ENCODE peak calls at places on chromosomes 16 and 17, in ten cellular contexts. One of them, this sample, is unnamed.

GRCh38 chr16:82093901-82094300 is 58.8 kb downstream of the HSD17B2 start:
- DNase-seq in stomach: no peak
- DNase-seq in transverse colon: no peak
- DNase-seq in sigmoid colon: no peak
- DNase-seq in esophagus muscularis mucosa: peak; percentile 87
- DNase-seq in A549: no peak
- DNase-seq in ovary: no peak
- DNase-seq in K562: no peak
- DNase-seq in H1: no peak
- DNase-seq in upper lobe of left lung: no peak
- DNase-seq in this sample: no peak

GRCh38 chr16:71288570-71288889 is 672 bp downstream of the CMTR2 start:
- DNase-seq in upper lobe of left lung: no peak
- DNase-seq in K562: no peak
- DNase-seq in H1: no peak
- DNase-seq in esophagus muscularis mucosa: no peak
- DNase-seq in A549: no peak
- DNase-seq in sigmoid colon: no peak
- DNase-seq in stomach: no peak
- DNase-seq in ovary: no peak
- DNase-seq in transverse colon: no peak
- DNase-seq in this sample: no peak

GRCh38 chr16:4391635-4392381 is 20.2 kb downstream of the VASN start:
- DNase-seq in transverse colon: no peak
- DNase-seq in ovary: no peak
- DNase-seq in H1: no peak
- DNase-seq in stomach: no peak
- DNase-seq in upper lobe of left lung: no peak
- DNase-seq in sigmoid colon: no peak
- DNase-seq in esophagus muscularis mucosa: no peak
- DNase-seq in K562: no peak
- DNase-seq in A549: no peak
- DNase-seq in this sample: no peak

GRCh38 chr16:14616280-14616679 is 13.8 kb downstream of the PARN start:
- DNase-seq in A549: no peak
- DNase-seq in upper lobe of left lung: no peak
- DNase-seq in ovary: no peak
- DNase-seq in esophagus muscularis mucosa: no peak
- DNase-seq in K562: no peak
- DNase-seq in H1: no peak
- DNase-seq in sigmoid colon: no peak
- DNase-seq in transverse colon: no peak
- DNase-seq in stomach: no peak
- DNase-seq in this sample: no peak

GRCh38 chr16:9845661-9846361 is 336.4 kb downstream of the GRIN2A start:
- DNase-seq in stomach: no peak
- DNase-seq in transverse colon: no peak
- DNase-seq in ovary: no peak
- DNase-seq in A549: no peak
- DNase-seq in K562: no peak
- DNase-seq in sigmoid colon: no peak
- DNase-seq in esophagus muscularis mucosa: peak; percentile 84
- DNase-seq in H1: no peak
- DNase-seq in upper lobe of left lung: no peak
- DNase-seq in this sample: no peak

GRCh38 chr16:3738541-3738940 is 21.2 kb upstream of the TRAP1 start:
- DNase-seq in stomach: no peak
- DNase-seq in ovary: peak; percentile 4
- DNase-seq in upper lobe of left lung: no peak
- DNase-seq in sigmoid colon: peak; percentile 15
- DNase-seq in H1: no peak
- DNase-seq in K562: no peak
- DNase-seq in A549: no peak
- DNase-seq in transverse colon: no peak
- DNase-seq in esophagus muscularis mucosa: no peak
- DNase-seq in this sample: no peak

GRCh38 chr16:53370827-53371226 is 63.4 kb upstream of the RBL2 start:
- DNase-seq in K562: no peak
- DNase-seq in transverse colon: no peak
- DNase-seq in H1: no peak
- DNase-seq in sigmoid colon: no peak
- DNase-seq in stomach: no peak
- DNase-seq in ovary: no peak
- DNase-seq in esophagus muscularis mucosa: no peak
- DNase-seq in A549: no peak
- DNase-seq in upper lobe of left lung: no peak
- DNase-seq in this sample: no peak

GRCh38 chr17:55067697-55068439 is 99.3 kb downstream of the STXBP4 start:
- DNase-seq in H1: no peak
- DNase-seq in stomach: no peak
- DNase-seq in K562: peak; percentile 22
- DNase-seq in transverse colon: no peak
- DNase-seq in ovary: no peak
- DNase-seq in A549: no peak
- DNase-seq in upper lobe of left lung: no peak
- DNase-seq in esophagus muscularis mucosa: no peak
- DNase-seq in sigmoid colon: no peak
- DNase-seq in this sample: no peak

GRCh38 chr17:15123593-15124590 is 141.2 kb downstream of the PMP22 start:
- DNase-seq in sigmoid colon: no peak
- DNase-seq in stomach: no peak
- DNase-seq in transverse colon: no peak
- DNase-seq in upper lobe of left lung: no peak
- DNase-seq in A549: no peak
- DNase-seq in K562: no peak
- DNase-seq in esophagus muscularis mucosa: no peak
- DNase-seq in H1: no peak
- DNase-seq in ovary: no peak
- DNase-seq in this sample: no peak

GRCh38 chr16:14128097-14128496 is 57.0 kb downstream of the MRTFB start:
- DNase-seq in ovary: no peak
- DNase-seq in transverse colon: no peak
- DNase-seq in sigmoid colon: no peak
- DNase-seq in H1: no peak
- DNase-seq in A549: no peak
- DNase-seq in stomach: no peak
- DNase-seq in upper lobe of left lung: no peak
- DNase-seq in K562: peak; percentile 12
- DNase-seq in esophagus muscularis mucosa: no peak
- DNase-seq in this sample: no peak

GRCh38 chr17:27457731-27458523 is 1.7 kb downstream of the KSR1 start:
- DNase-seq in A549: peak; percentile 44
- DNase-seq in H1: no peak
- DNase-seq in upper lobe of left lung: no peak
- DNase-seq in transverse colon: no peak
- DNase-seq in esophagus muscularis mucosa: no peak
- DNase-seq in stomach: no peak
- DNase-seq in ovary: no peak
- DNase-seq in K562: peak; percentile 55
- DNase-seq in sigmoid colon: no peak
- DNase-seq in this sample: no peak

GRCh38 chr17:27546624-27547300 is 84.2 kb upstream of the LGALS9 start:
- DNase-seq in stomach: no peak
- DNase-seq in sigmoid colon: no peak
- DNase-seq in A549: no peak
- DNase-seq in ovary: no peak
- DNase-seq in K562: no peak
- DNase-seq in esophagus muscularis mucosa: no peak
- DNase-seq in upper lobe of left lung: no peak
- DNase-seq in H1: no peak
- DNase-seq in transverse colon: no peak
- DNase-seq in this sample: no peak

GRCh38 chr16:78227855-78228254 is 128.4 kb downstream of the WWOX start:
- DNase-seq in H1: no peak
- DNase-seq in A549: no peak
- DNase-seq in ovary: no peak
- DNase-seq in esophagus muscularis mucosa: peak; percentile 72
- DNase-seq in K562: no peak
- DNase-seq in transverse colon: no peak
- DNase-seq in stomach: no peak
- DNase-seq in sigmoid colon: no peak
- DNase-seq in upper lobe of left lung: no peak
- DNase-seq in this sample: no peak

GRCh38 chr16:69397821-69398521 is 12.2 kb upstream of the TERF2 start:
- DNase-seq in A549: peak; percentile 79
- DNase-seq in ovary: no peak
- DNase-seq in upper lobe of left lung: peak; percentile 29
- DNase-seq in stomach: no peak
- DNase-seq in H1: no peak
- DNase-seq in transverse colon: no peak
- DNase-seq in K562: no peak
- DNase-seq in esophagus muscularis mucosa: no peak
- DNase-seq in sigmoid colon: no peak
- DNase-seq in this sample: no peak

GRCh38 chr17:81406117-81406953 is 11.1 kb downstream of the BAHCC1 start:
- DNase-seq in esophagus muscularis mucosa: no peak
- DNase-seq in sigmoid colon: no peak
- DNase-seq in H1: no peak
- DNase-seq in ovary: peak; percentile 57
- DNase-seq in A549: no peak
- DNase-seq in transverse colon: peak; percentile 65
- DNase-seq in K562: no peak
- DNase-seq in upper lobe of left lung: no peak
- DNase-seq in stomach: no peak
- DNase-seq in this sample: no peak

GRCh38 chr17:74677558-74678466 is 34.9 kb downstream of the CD300LF start:
- DNase-seq in transverse colon: no peak
- DNase-seq in A549: peak; percentile 33
- DNase-seq in sigmoid colon: no peak
- DNase-seq in H1: no peak
- DNase-seq in ovary: no peak
- DNase-seq in stomach: no peak
- DNase-seq in K562: no peak
- DNase-seq in upper lobe of left lung: peak; percentile 36
- DNase-seq in esophagus muscularis mucosa: no peak
- DNase-seq in this sample: no peak

DNA sequence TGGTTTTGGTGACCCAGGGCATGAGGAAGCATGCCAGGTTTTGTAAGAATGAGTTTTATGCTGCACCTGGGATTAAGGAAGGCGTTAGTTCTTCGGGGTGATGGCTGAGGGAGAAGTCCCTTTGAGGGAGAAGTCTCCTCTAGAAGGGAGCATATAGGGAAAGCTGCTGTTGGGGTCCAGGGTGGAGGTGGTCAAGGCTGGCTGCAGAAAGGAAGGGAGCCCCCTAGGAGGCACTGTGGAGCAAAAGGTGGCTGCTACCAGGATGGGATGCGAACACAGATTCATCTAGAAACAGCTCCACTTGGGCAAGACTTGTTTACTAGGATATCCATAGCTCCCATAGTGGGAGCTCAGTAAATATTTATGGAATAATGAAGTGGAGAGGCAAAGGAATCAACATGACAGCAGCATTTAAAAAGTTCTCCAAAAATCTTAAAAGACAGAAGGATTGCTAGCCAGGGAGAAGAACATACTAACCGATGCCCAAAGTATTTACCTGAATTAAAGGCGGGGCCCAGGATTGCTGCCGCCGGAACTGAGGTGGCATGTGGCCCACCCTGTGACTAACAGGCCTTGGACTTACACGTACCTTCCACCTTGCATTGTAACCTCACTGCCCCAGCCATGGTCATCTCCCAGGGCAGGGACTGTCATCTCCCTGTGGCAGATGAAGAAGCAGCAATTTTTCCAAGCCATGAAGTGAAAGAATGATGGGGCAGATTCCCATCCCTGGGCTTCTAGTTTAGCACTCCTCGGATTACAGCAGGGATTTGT is 7.1 kb upstream of the LPCAT2 start:
- DNase-seq in esophagus muscularis mucosa: no peak
- DNase-seq in K562: peak; percentile 44
- DNase-seq in H1: no peak
- DNase-seq in stomach: no peak
- DNase-seq in transverse colon: peak; percentile 35
- DNase-seq in sigmoid colon: no peak
- DNase-seq in upper lobe of left lung: no peak
- DNase-seq in ovary: no peak
- DNase-seq in A549: no peak
- DNase-seq in this sample: no peak
- TF ChIP-seq CTCF in esophagus muscularis mucosa: no peak
- TF ChIP-seq CTCF in K562: peak; percentile 37
- TF ChIP-seq CTCF in H1: peak; percentile 73
- TF ChIP-seq CTCF in stomach: no peak
- TF ChIP-seq CTCF in transverse colon: no peak
- TF ChIP-seq CTCF in sigmoid colon: no peak
- TF ChIP-seq CTCF in upper lobe of left lung: no peak
- TF ChIP-seq CTCF in ovary: no peak
- TF ChIP-seq CTCF in A549: no peak
- TF ChIP-seq CTCF in this sample: no peak

DNA sequence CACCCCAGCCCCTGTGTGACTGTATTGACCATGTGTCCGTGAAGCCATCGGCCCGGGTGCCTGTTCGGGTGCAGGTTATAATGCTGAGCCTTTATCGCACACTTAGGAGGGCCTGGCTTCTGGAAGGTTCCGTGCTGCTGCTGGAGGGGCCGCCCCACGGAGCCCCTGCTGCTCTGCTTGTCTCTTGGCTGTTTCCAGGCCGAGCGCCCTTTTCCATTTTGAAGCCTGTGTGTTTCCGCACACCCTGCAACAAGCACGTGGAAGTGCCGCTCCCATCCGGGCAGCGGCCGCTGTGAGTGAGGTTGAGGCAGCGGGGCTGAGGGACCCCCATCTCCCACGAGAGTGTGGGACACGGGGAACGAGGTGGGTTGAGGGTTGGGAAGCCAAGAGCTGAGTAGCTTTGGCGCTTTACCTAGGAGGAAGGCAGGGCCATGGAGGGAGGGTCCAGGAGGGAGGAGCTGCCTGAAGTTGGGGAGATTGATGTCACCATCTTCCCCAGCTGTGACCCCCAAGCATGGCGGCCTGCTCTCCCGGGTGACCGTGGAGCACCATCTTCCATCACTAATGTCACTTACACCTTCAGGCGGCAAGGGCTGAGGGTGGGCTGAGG is 200.1 kb upstream of the GSE1 start:
- DNase-seq in H1: no peak
- DNase-seq in ovary: peak; percentile 26
- DNase-seq in A549: no peak
- DNase-seq in esophagus muscularis mucosa: no peak
- DNase-seq in sigmoid colon: peak; percentile 60
- DNase-seq in stomach: no peak
- DNase-seq in transverse colon: no peak
- DNase-seq in upper lobe of left lung: no peak
- DNase-seq in K562: no peak
- DNase-seq in this sample: no peak
- TF ChIP-seq EP300 in H1: no peak
- TF ChIP-seq EP300 in ovary: no peak
- TF ChIP-seq EP300 in A549: no peak
- TF ChIP-seq EP300 in esophagus muscularis mucosa: no peak
- TF ChIP-seq EP300 in sigmoid colon: no peak
- TF ChIP-seq EP300 in stomach: no peak
- TF ChIP-seq EP300 in transverse colon: no peak
- TF ChIP-seq EP300 in upper lobe of left lung: no peak
- TF ChIP-seq EP300 in K562: no peak
- TF ChIP-seq EP300 in this sample: no peak

GRCh38 chr17:63171428-63172205 is 205.6 kb downstream of the TANC2 start:
- DNase-seq in sigmoid colon: no peak
- DNase-seq in stomach: no peak
- DNase-seq in transverse colon: no peak
- DNase-seq in H1: no peak
- DNase-seq in esophagus muscularis mucosa: no peak
- DNase-seq in A549: no peak
- DNase-seq in K562: no peak
- DNase-seq in ovary: no peak
- DNase-seq in upper lobe of left lung: no peak
- DNase-seq in this sample: no peak
- H3K27ac ChIP-seq in sigmoid colon: no peak overlapping the region
- H3K27ac ChIP-seq in stomach: no peak overlapping the region
- H3K27ac ChIP-seq in transverse colon: no peak overlapping the region
- H3K27ac ChIP-seq in H1: no peak overlapping the region
- H3K27ac ChIP-seq in esophagus muscularis mucosa: no peak overlapping the region
- H3K27ac ChIP-seq in A549: no peak overlapping the region
- H3K27ac ChIP-seq in K562: no peak overlapping the region
- H3K27ac ChIP-seq in ovary: no peak overlapping the region
- H3K27ac ChIP-seq in upper lobe of left lung: no peak overlapping the region
- H3K27ac ChIP-seq in this sample: no peak overlapping the region

GRCh38 chr16:58709338-58709737 is 24.8 kb upstream of the SLC38A7 start:
- DNase-seq in sigmoid colon: no peak
- DNase-seq in upper lobe of left lung: no peak
- DNase-seq in stomach: no peak
- DNase-seq in A549: no peak
- DNase-seq in H1: no peak
- DNase-seq in K562: no peak
- DNase-seq in transverse colon: no peak
- DNase-seq in esophagus muscularis mucosa: no peak
- DNase-seq in ovary: no peak
- DNase-seq in this sample: no peak
- TF ChIP-seq CTCF in sigmoid colon: no peak
- TF ChIP-seq CTCF in upper lobe of left lung: no peak
- TF ChIP-seq CTCF in stomach: no peak
- TF ChIP-seq CTCF in A549: no peak
- TF ChIP-seq CTCF in H1: no peak
- TF ChIP-seq CTCF in K562: no peak
- TF ChIP-seq CTCF in transverse colon: no peak
- TF ChIP-seq CTCF in esophagus muscularis mucosa: no peak
- TF ChIP-seq CTCF in ovary: no peak
- TF ChIP-seq CTCF in this sample: no peak